ENCODE peak calls at places on chromosomes 5 and 9, in nine cellular contexts. One of them, this sample, is unnamed.

GRCh38 chr9:134475051-134475790 is 149.0 kb downstream of the RXRA start:
- DNase-seq in iris pigment epithelial cell: peak; percentile 82
- DNase-seq in ELF-1: no peak
- DNase-seq in ELR: peak; percentile 42
- DNase-seq in brain microvascular endothelial cell: peak; percentile 64
- DNase-seq in body of pancreas: peak; percentile 25
- DNase-seq in AG08396: peak; percentile 85
- DNase-seq in cerebellum: peak; percentile 13
- DNase-seq in HuH-7: no peak
- DNase-seq in this sample: no peak

GRCh38 chr5:40680741-40681350 is 1.1 kb downstream of the PTGER4 start:
- DNase-seq in body of pancreas: peak; percentile 45
- DNase-seq in HuH-7: no peak
- DNase-seq in ELR: peak; percentile 46
- DNase-seq in iris pigment epithelial cell: peak; percentile 53
- DNase-seq in brain microvascular endothelial cell: peak; percentile 41
- DNase-seq in cerebellum: no peak
- DNase-seq in AG08396: peak; percentile 42
- DNase-seq in ELF-1: peak; percentile 6
- DNase-seq in this sample: no peak

GRCh38 chr5:52998552-52999313 is 9.6 kb downstream of the ITGA2 start:
- DNase-seq in cerebellum: no peak
- DNase-seq in body of pancreas: no peak
- DNase-seq in iris pigment epithelial cell: no peak
- DNase-seq in brain microvascular endothelial cell: no peak
- DNase-seq in AG08396: no peak
- DNase-seq in HuH-7: no peak
- DNase-seq in ELR: no peak
- DNase-seq in ELF-1: no peak
- DNase-seq in this sample: no peak

GRCh38 chr5:466661-467310 is 23.8 kb downstream of the EXOC3 start:
- DNase-seq in cerebellum: no peak
- DNase-seq in iris pigment epithelial cell: no peak
- DNase-seq in body of pancreas: no peak
- DNase-seq in ELF-1: no peak
- DNase-seq in brain microvascular endothelial cell: no peak
- DNase-seq in AG08396: no peak
- DNase-seq in HuH-7: no peak
- DNase-seq in ELR: no peak
- DNase-seq in this sample: no peak

GRCh38 chr5:71780597-71780996 is 61.5 kb downstream of the CARTPT start:
- DNase-seq in ELR: no peak
- DNase-seq in brain microvascular endothelial cell: no peak
- DNase-seq in AG08396: no peak
- DNase-seq in cerebellum: no peak
- DNase-seq in ELF-1: no peak
- DNase-seq in body of pancreas: no peak
- DNase-seq in iris pigment epithelial cell: no peak
- DNase-seq in HuH-7: no peak
- DNase-seq in this sample: no peak

GRCh38 chr9:81082251-81082650 is 607.1 kb downstream of the TLE1 start:
- DNase-seq in body of pancreas: no peak
- DNase-seq in iris pigment epithelial cell: no peak
- DNase-seq in ELF-1: no peak
- DNase-seq in cerebellum: no peak
- DNase-seq in brain microvascular endothelial cell: no peak
- DNase-seq in ELR: no peak
- DNase-seq in HuH-7: no peak
- DNase-seq in AG08396: peak; percentile 17
- DNase-seq in this sample: no peak

GRCh38 chr9:110897899-110898298 is 140.4 kb downstream of the LPAR1 start:
- DNase-seq in HuH-7: no peak
- DNase-seq in ELF-1: no peak
- DNase-seq in brain microvascular endothelial cell: no peak
- DNase-seq in ELR: peak; percentile 58
- DNase-seq in body of pancreas: no peak
- DNase-seq in AG08396: no peak
- DNase-seq in iris pigment epithelial cell: peak; percentile 24
- DNase-seq in cerebellum: no peak
- DNase-seq in this sample: no peak

GRCh38 chr9:35605336-35606137 is 475 bp downstream of the TESK1 start:
- DNase-seq in iris pigment epithelial cell: peak; percentile 19
- DNase-seq in cerebellum: no peak
- DNase-seq in ELR: peak; percentile 32
- DNase-seq in brain microvascular endothelial cell: no peak
- DNase-seq in HuH-7: peak; percentile 66
- DNase-seq in ELF-1: peak; percentile 27
- DNase-seq in AG08396: peak; percentile 47
- DNase-seq in body of pancreas: peak; percentile 25
- DNase-seq in this sample: no peak

GRCh38 chr9:136353757-136354488 is 9.6 kb downstream of the DNLZ start:
- DNase-seq in iris pigment epithelial cell: no peak
- DNase-seq in ELR: no peak
- DNase-seq in body of pancreas: no peak
- DNase-seq in cerebellum: no peak
- DNase-seq in AG08396: no peak
- DNase-seq in ELF-1: no peak
- DNase-seq in HuH-7: no peak
- DNase-seq in brain microvascular endothelial cell: no peak
- DNase-seq in this sample: no peak

GRCh38 chr5:77255617-77256016 is 45.1 kb downstream of the PDE8B start:
- DNase-seq in AG08396: no peak
- DNase-seq in cerebellum: no peak
- DNase-seq in iris pigment epithelial cell: no peak
- DNase-seq in HuH-7: no peak
- DNase-seq in ELF-1: no peak
- DNase-seq in ELR: no peak
- DNase-seq in brain microvascular endothelial cell: no peak
- DNase-seq in body of pancreas: no peak
- DNase-seq in this sample: no peak

GRCh38 chr9:28692012-28692411 is 1118.7 kb upstream of the C9orf72 start:
- DNase-seq in iris pigment epithelial cell: no peak
- DNase-seq in cerebellum: no peak
- DNase-seq in ELR: no peak
- DNase-seq in body of pancreas: no peak
- DNase-seq in HuH-7: no peak
- DNase-seq in ELF-1: no peak
- DNase-seq in AG08396: no peak
- DNase-seq in brain microvascular endothelial cell: no peak
- DNase-seq in this sample: no peak

GRCh38 chr5:37847978-37848425 is 8.2 kb upstream of the GDNF start:
- DNase-seq in ELF-1: no peak
- DNase-seq in HuH-7: no peak
- DNase-seq in iris pigment epithelial cell: peak; percentile 77
- DNase-seq in AG08396: peak; percentile 52
- DNase-seq in brain microvascular endothelial cell: peak; percentile 34
- DNase-seq in ELR: no peak
- DNase-seq in body of pancreas: no peak
- DNase-seq in cerebellum: no peak
- DNase-seq in this sample: no peak

GRCh38 chr5:17216176-17216973 is 1.1 kb upstream of the BASP1 start:
- DNase-seq in body of pancreas: peak; percentile 86
- DNase-seq in ELF-1: peak; percentile 95
- DNase-seq in iris pigment epithelial cell: peak; percentile 82
- DNase-seq in AG08396: peak; percentile 73
- DNase-seq in ELR: peak; percentile 89
- DNase-seq in HuH-7: peak; percentile 61
- DNase-seq in brain microvascular endothelial cell: peak; percentile 79
- DNase-seq in cerebellum: peak; percentile 77
- DNase-seq in this sample: peak; percentile 92

GRCh38 chr9:129384138-129384886 is 206.3 kb upstream of the IER5L start:
- DNase-seq in body of pancreas: no peak
- DNase-seq in ELF-1: no peak
- DNase-seq in HuH-7: no peak
- DNase-seq in AG08396: no peak
- DNase-seq in cerebellum: no peak
- DNase-seq in ELR: no peak
- DNase-seq in iris pigment epithelial cell: no peak
- DNase-seq in brain microvascular endothelial cell: no peak
- DNase-seq in this sample: no peak

GRCh38 chr9:108125541-108125940 is 636.0 kb upstream of the KLF4 start:
- DNase-seq in cerebellum: no peak
- DNase-seq in ELF-1: peak; percentile 11
- DNase-seq in HuH-7: peak; percentile 17
- DNase-seq in brain microvascular endothelial cell: no peak
- DNase-seq in AG08396: no peak
- DNase-seq in ELR: peak; percentile 15
- DNase-seq in iris pigment epithelial cell: no peak
- DNase-seq in body of pancreas: no peak
- DNase-seq in this sample: no peak

GRCh38 chr5:143892908-143893307 is 80.9 kb downstream of the HMHB1 start:
- DNase-seq in body of pancreas: no peak
- DNase-seq in AG08396: no peak
- DNase-seq in cerebellum: no peak
- DNase-seq in iris pigment epithelial cell: no peak
- DNase-seq in ELF-1: no peak
- DNase-seq in brain microvascular endothelial cell: no peak
- DNase-seq in HuH-7: no peak
- DNase-seq in ELR: no peak
- DNase-seq in this sample: no peak

GRCh38 chr9:120252248-120252647 is 327.7 kb downstream of the CDK5RAP2 start:
- DNase-seq in ELF-1: no peak
- DNase-seq in cerebellum: no peak
- DNase-seq in ELR: no peak
- DNase-seq in AG08396: no peak
- DNase-seq in body of pancreas: no peak
- DNase-seq in iris pigment epithelial cell: peak; percentile 4
- DNase-seq in HuH-7: no peak
- DNase-seq in brain microvascular endothelial cell: no peak
- DNase-seq in this sample: no peak

GRCh38 chr5:108655750-108656450 is 91.8 kb upstream of the FER start:
- DNase-seq in ELF-1: no peak
- DNase-seq in cerebellum: no peak
- DNase-seq in iris pigment epithelial cell: peak; percentile 82
- DNase-seq in body of pancreas: no peak
- DNase-seq in AG08396: peak; percentile 8
- DNase-seq in ELR: peak; percentile 84
- DNase-seq in HuH-7: no peak
- DNase-seq in brain microvascular endothelial cell: no peak
- DNase-seq in this sample: no peak

GRCh38 chr9:134971196-134971595 is 53.5 kb upstream of the FCN1 start:
- DNase-seq in brain microvascular endothelial cell: no peak
- DNase-seq in cerebellum: no peak
- DNase-seq in AG08396: no peak
- DNase-seq in iris pigment epithelial cell: no peak
- DNase-seq in ELR: no peak
- DNase-seq in body of pancreas: no peak
- DNase-seq in HuH-7: no peak
- DNase-seq in ELF-1: no peak
- DNase-seq in this sample: no peak

GRCh38 chr5:176614805-176615478 is 5.0 kb upstream of the GPRIN1 start:
- DNase-seq in ELR: peak; percentile 82
- DNase-seq in ELF-1: no peak
- DNase-seq in iris pigment epithelial cell: peak; percentile 76
- DNase-seq in HuH-7: no peak
- DNase-seq in AG08396: peak; percentile 89
- DNase-seq in brain microvascular endothelial cell: peak; percentile 76
- DNase-seq in body of pancreas: no peak
- DNase-seq in cerebellum: no peak
- DNase-seq in this sample: no peak

GRCh38 chr9:127868278-127868903 is 9.1 kb downstream of the AK1 start:
- DNase-seq in body of pancreas: no peak
- DNase-seq in cerebellum: no peak
- DNase-seq in brain microvascular endothelial cell: no peak
- DNase-seq in HuH-7: no peak
- DNase-seq in AG08396: no peak
- DNase-seq in ELR: no peak
- DNase-seq in ELF-1: no peak
- DNase-seq in iris pigment epithelial cell: no peak
- DNase-seq in this sample: no peak

This sample was measured in A549.